ENCODE peak calls at places on chromosomes 7 and 10, in four cellular contexts. X is stomach, V is brain microvascular endothelial cell, C is aorta. U is an unnamed sample. For H3K36me3, the result is how much of the 10 kb centered on the place peaks cover.

GRCh38 chr7:90455163-90456030 is 14.0 kb upstream of the PTTG1IP2 start:
- DNase-seq in X (no peak), V (peak), C (no peak), U (no peak)

GRCh38 chr10:32189400-32190084 is 133.3 kb upstream of the KIF5B start:
- DNase-seq in X (no peak), V (no peak), C (no peak), U (no peak)

GRCh38 chr10:97931041-97931440 is 81.4 kb downstream of the GOLGA7B start:
- DNase-seq in X (no peak), V (no peak), C (no peak), U (no peak)

GRCh38 chr7:157125376-157126223 is 13.1 kb upstream of the UBE3C start:
- DNase-seq in X (no peak), V (no peak), C (no peak), U (no peak)

GRCh38 chr10:130905386-130905785 is 406.1 kb downstream of the TCERG1L start:
- DNase-seq in X (no peak), V (no peak), C (no peak), U (no peak)

GRCh38 chr7:72308986-72309385 is 103.2 kb downstream of the CALN1 start:
- DNase-seq in X (no peak), V (no peak), C (no peak), U (no peak)

GRCh38 chr10:70664702-70665195 is 7.6 kb upstream of the ADAMTS14 start:
- DNase-seq in X (no peak), V (peak), C (no peak), U (peak)

GRCh38 chr7:137950263-137950621 is 51.6 kb downstream of the CREB3L2 start:
- DNase-seq in X (no peak), V (no peak), C (no peak), U (no peak)

GRCh38 chr7:27101188-27101905 is 1.1 kb downstream of the HOXA2 start:
- DNase-seq in X (no peak), V (no peak), C (no peak), U (no peak)

GRCh38 chr10:128723631-128724205 is 597.5 kb upstream of the MKI67 start:
- DNase-seq in X (no peak), V (no peak), C (no peak), U (no peak)

GRCh38 chr7:108404509-108405435 is 51.5 kb downstream of the NRCAM start:
- DNase-seq in X (no peak), V (no peak), C (no peak), U (no peak)

GRCh38 chr10:95664543-95664942 is 8.0 kb upstream of the ALDH18A1 start:
- DNase-seq in X (no peak), V (no peak), C (no peak), U (no peak)

GRCh38 chr10:96995851-96996250 is 163.8 kb downstream of the LCOR start:
- DNase-seq in X (no peak), V (no peak), C (no peak), U (no peak)

GRCh38 chr10:119817991-119818888 is 54.4 kb downstream of the MCMBP start:
- DNase-seq in X (peak), V (peak), C (peak), U (peak)

GRCh38 chr7:2938514-2939192 is 94.5 kb upstream of the GNA12 start:
- DNase-seq in X (no peak), V (no peak), C (peak), U (no peak)

GRCh38 chr10:14587540-14588083 is 187.1 kb downstream of the FAM107B start:
- DNase-seq in X (no peak), V (no peak), C (no peak), U (no peak)

GRCh38 chr10:124508907-124509454 is 47.4 kb downstream of the LHPP start:
- DNase-seq in X (no peak), V (no peak), C (no peak), U (no peak)

GRCh38 chr7:55524558-55525310 is 47.6 kb downstream of the VOPP1 start:
- DNase-seq in X (peak), V (no peak), C (no peak), U (no peak)

GRCh38 chr7:16094651-16095050 is 326.7 kb downstream of the CRPPA start:
- DNase-seq in X (no peak), V (no peak), C (no peak), U (no peak)

GRCh38 chr10:10528563-10528910 is 489.1 kb upstream of the CELF2 start:
- DNase-seq in X (no peak), V (peak), C (no peak), U (no peak)

GRCh38 chr7:98133621-98134266 is 27.1 kb downstream of the LMTK2 start:
- DNase-seq in X (no peak), V (no peak), C (no peak), U (no peak)

GRCh38 chr7:115306541-115306940 is 384.6 kb downstream of the MDFIC start:
- DNase-seq in X (no peak), V (no peak), C (no peak), U (no peak)

GRCh38 chr7:105267244-105267643 is 121.5 kb downstream of the SRPK2 start:
- DNase-seq in X (no peak), V (no peak), C (no peak), U (no peak)

GRCh38 chr10:20768849-20769248 is 128.3 kb downstream of the NEBL start:
- DNase-seq in X (no peak), V (no peak), C (no peak), U (no peak)

GRCh38 chr7:113197274-113197673 is 78.9 kb upstream of the SMIM30 start:
- DNase-seq in X (no peak), V (peak), C (no peak), U (no peak)

GRCh38 chr7:76244781-76245391 is 43.2 kb downstream of the SRRM3 start:
- DNase-seq in X (no peak), V (no peak), C (no peak), U (no peak)

GRCh38 chr10:82310839-82311238 is 435.8 kb downstream of the NRG3 start:
- DNase-seq in X (no peak), V (no peak), C (no peak), U (no peak)

DNA sequence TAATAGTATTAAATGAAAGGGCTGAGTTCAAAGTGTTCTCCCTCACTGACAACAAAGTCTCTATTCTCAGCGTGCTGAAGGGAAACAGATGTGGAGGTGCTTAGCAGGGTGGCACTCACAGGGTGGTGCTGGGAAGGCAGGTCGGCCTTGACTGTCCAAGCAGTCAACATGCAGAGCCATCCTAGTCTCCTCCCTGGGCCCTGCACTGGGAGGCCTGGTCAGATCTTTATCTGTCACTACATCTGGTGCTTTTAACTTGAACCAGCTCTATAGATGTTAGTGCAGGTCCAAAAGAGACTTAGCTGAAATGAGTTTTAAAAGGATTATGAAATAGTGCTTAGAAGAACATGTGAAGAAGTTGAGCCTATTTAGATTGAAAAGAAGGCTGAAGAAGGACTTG is 82.1 kb downstream of the AVL9 start:
- DNase-seq in X (no peak), V (no peak), C (no peak), U (no peak)
- H3K36me3 ChIP-seq in X (under half), V (under half), C (under half), U (under half)

DNA sequence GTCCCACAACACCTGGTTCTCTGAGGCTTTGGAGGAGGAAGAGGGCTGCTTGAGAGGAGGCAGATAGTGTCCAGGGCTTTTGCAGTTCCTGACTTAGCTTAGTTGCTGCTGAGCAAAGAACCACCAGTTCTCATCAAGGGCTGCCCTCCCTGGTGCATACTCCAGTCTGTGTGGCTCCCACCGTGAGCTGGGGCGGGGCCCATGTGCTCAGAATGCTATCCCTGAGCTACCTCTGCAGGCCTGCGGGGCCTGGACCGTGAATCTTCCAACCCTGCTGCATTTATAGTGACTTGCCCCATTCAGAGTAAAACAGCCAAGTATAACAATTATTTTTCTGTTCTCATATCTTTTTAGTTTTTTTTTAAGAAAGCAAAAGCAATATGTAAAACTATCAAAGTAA is 49.2 kb downstream of the TACR2 start:
- DNase-seq in X (no peak), V (no peak), C (no peak), U (no peak)
- H3K36me3 ChIP-seq in X (under half), V (under half), C (under half), U (half or more)

GRCh38 chr7:128011079-128011670 is 20.1 kb downstream of the LRRC4 start:
- DNase-seq in X (no peak), V (no peak), C (no peak), U (no peak)
- H3K36me3 ChIP-seq in X (under half), V (under half), C (under half), U (under half)

GRCh38 chr7:37224746-37225145 is 223.9 kb downstream of the ELMO1 start:
- DNase-seq in X (no peak), V (no peak), C (no peak), U (no peak)
- H3K36me3 ChIP-seq in X (under half), V (under half), C (under half), U (under half)

GRCh38 chr7:92425311-92425947 is 21.9 kb upstream of the GATAD1 start:
- DNase-seq in X (no peak), V (no peak), C (no peak), U (no peak)
- H3K36me3 ChIP-seq in X (under half), V (under half), C (under half), U (under half)

DNA sequence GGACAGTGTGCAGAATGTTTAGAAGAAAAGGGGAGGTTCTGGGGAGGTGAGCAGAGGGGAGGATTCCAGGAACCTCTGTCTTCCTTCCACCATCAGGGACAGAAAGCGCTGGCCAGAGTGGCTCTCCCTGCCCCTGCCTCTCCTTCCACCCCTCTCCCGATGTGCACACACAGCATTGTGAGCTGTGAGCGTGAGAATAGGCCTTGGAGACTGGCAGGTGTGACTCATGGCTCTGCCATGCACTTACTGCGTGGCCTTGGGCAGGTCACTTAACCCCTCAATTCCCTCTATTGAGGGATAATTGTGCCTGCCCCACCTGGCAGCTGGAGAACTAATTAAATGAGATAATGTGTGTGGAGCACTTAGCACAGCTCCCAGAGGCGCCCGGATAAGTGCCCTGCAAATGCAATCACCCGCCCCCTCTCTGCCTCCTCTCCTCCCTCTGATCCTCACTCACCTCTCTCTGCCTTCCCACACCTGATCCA is 115.4 kb downstream of the ZMIZ1 start:
- DNase-seq in X (peak), V (peak), C (no peak), U (no peak)
- H3K36me3 ChIP-seq in X (under half), V (under half), C (under half), U (under half)

GRCh38 chr10:5913736-5914135 is 23.7 kb downstream of the FBH1 start:
- DNase-seq in X (no peak), V (no peak), C (no peak), U (no peak)
- H3K36me3 ChIP-seq in X (half or more), V (half or more), C (under half), U (under half)

GRCh38 chr10:79266543-79267312 is 80.5 kb upstream of the PPIF start:
- DNase-seq in X (peak), V (peak), C (peak), U (peak)
- H3K36me3 ChIP-seq in X (under half), V (under half), C (under half), U (under half)

DNA sequence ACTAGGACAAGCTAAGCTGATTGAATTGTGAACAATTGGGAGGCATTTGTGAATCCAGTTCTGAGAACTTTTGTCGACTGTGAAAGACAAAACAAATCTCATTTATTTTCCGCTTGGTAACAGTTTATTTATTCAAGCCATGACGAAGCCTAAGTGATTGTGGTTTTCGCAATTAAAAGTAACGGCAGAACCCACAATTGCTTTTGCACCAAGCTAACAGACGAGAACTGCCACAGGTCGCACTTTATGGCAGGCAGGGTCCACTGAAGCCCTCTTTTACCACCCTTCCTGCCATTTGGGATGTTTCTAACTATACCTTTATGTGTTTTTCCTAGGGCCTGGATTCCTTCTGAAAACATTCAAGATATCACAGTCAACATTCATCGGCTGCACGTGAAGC is 111.2 kb downstream of the ZMYND11 start:
- DNase-seq in X (no peak), V (no peak), C (no peak), U (no peak)
- H3K36me3 ChIP-seq in X (under half), V (under half), C (under half), U (half or more)

GRCh38 chr10:107901076-107901475 is 736.6 kb upstream of the SORCS1 start:
- DNase-seq in X (no peak), V (no peak), C (no peak), U (no peak)
- H3K36me3 ChIP-seq in X (under half), V (under half), C (under half), U (under half)

U was measured in heart right ventricle.